ENCODE peak calls at places on chromosomes 7 and 10, in eight cellular contexts. G is endothelial cell of umbilical vein, X is SK-N-SH, A is A549, W is HCT116, R is WTC11, P is HepG2, U is GM12878. Y is an unnamed sample.

GRCh38 chr7:90599038-90599437 is 2.9 kb downstream of the CDK14 start:
- DNase-seq in G (peak; percentile 58), X (no peak), A (no peak), W (no peak), R (no peak), P (no peak), U (no peak), Y (peak; percentile 31)

GRCh38 chr7:20783716-20784310 is 2.9 kb downstream of the SP8 start:
- DNase-seq in G (peak; percentile 36), X (peak; percentile 69), A (no peak), W (no peak), R (peak; percentile 43), P (no peak), U (no peak), Y (no peak)

GRCh38 chr7:148615085-148615750 is 24.7 kb downstream of the C7orf33 start:
- DNase-seq in G (no peak), X (no peak), A (no peak), W (no peak), R (no peak), P (peak; percentile 44), U (no peak), Y (no peak)

GRCh38 chr7:110852156-110852858 is 238.6 kb upstream of the LRRN3 start:
- DNase-seq in G (no peak), X (no peak), A (no peak), W (no peak), R (no peak), P (no peak), U (no peak), Y (no peak)

GRCh38 chr7:641269-641671 is 85.2 kb upstream of the DNAAF5 start:
- DNase-seq in G (no peak), X (no peak), A (peak; percentile 61), W (peak; percentile 97), R (no peak), P (no peak), U (no peak), Y (peak; percentile 12)

GRCh38 chr10:102775973-102776669 is 32.4 kb downstream of the WBP1L start:
- DNase-seq in G (peak; percentile 98), X (peak; percentile 66), A (no peak), W (no peak), R (no peak), P (peak; percentile 36), U (no peak), Y (no peak)

GRCh38 chr10:11395581-11396310 is 215.7 kb downstream of the USP6NL start:
- DNase-seq in G (no peak), X (no peak), A (no peak), W (no peak), R (no peak), P (no peak), U (no peak), Y (no peak)

GRCh38 chr7:11557627-11558026 is 274.4 kb downstream of the THSD7A start:
- DNase-seq in G (peak; percentile 37), X (no peak), A (peak; percentile 37), W (peak; percentile 46), R (peak; percentile 45), P (peak; percentile 5), U (no peak), Y (peak; percentile 95)

GRCh38 chr10:117170244-117170643 is 27.0 kb upstream of the KCNK18 start:
- DNase-seq in G (no peak), X (no peak), A (no peak), W (no peak), R (no peak), P (no peak), U (no peak), Y (no peak)

GRCh38 chr7:50739744-50740455 is 42.8 kb downstream of the GRB10 start:
- DNase-seq in G (peak; percentile 46), X (no peak), A (no peak), W (no peak), R (no peak), P (no peak), U (no peak), Y (no peak)

GRCh38 chr7:148327379-148327778 is 263.2 kb upstream of the C7orf33 start:
- DNase-seq in G (no peak), X (no peak), A (peak; percentile 23), W (no peak), R (no peak), P (peak; percentile 30), U (no peak), Y (no peak)

GRCh38 chr10:124701881-124702656 is 42.1 kb downstream of the FAM53B start:
- DNase-seq in G (peak; percentile 80), X (no peak), A (no peak), W (no peak), R (no peak), P (no peak), U (no peak), Y (no peak)

GRCh38 chr7:18866359-18867036 is 250.9 kb downstream of the TWIST1 start:
- DNase-seq in G (peak; percentile 96), X (no peak), A (peak; percentile 60), W (peak; percentile 43), R (no peak), P (no peak), U (peak; percentile 19), Y (peak; percentile 89)

GRCh38 chr7:38883706-38884105 is 25.3 kb downstream of the VPS41 start:
- DNase-seq in G (no peak), X (no peak), A (no peak), W (no peak), R (no peak), P (no peak), U (no peak), Y (no peak)

GRCh38 chr7:66110861-66111260 is 3.8 kb upstream of the CRCP start:
- DNase-seq in G (no peak), X (no peak), A (peak; percentile 68), W (peak; percentile 94), R (no peak), P (peak; percentile 48), U (no peak), Y (peak; percentile 66)

GRCh38 chr7:155471728-155472127 is 13.8 kb downstream of the EN2 start:
- DNase-seq in G (no peak), X (no peak), A (no peak), W (no peak), R (no peak), P (no peak), U (no peak), Y (no peak)

GRCh38 chr7:158819571-158820203 is 9.6 kb downstream of the ESYT2 start:
- DNase-seq in G (no peak), X (no peak), A (no peak), W (no peak), R (no peak), P (no peak), U (no peak), Y (peak; percentile 75)

GRCh38 chr7:27189560-27190283 is 4.7 kb upstream of the HOXA11 start:
- DNase-seq in G (no peak), X (no peak), A (no peak), W (no peak), R (no peak), P (no peak), U (no peak), Y (peak; percentile 43)
- TF ChIP-seq MAX in G (no peak), X (no peak), A (no peak), W (no peak), R (no peak), P (no peak), U (no peak), Y (no peak)

GRCh38 chr10:78905015-78905939 is 163.5 kb upstream of the ZMIZ1 start:
- DNase-seq in G (no peak), X (no peak), A (no peak), W (no peak), R (no peak), P (no peak), U (no peak), Y (no peak)

GRCh38 chr10:78907458-78908211 is 161.1 kb upstream of the ZMIZ1 start:
- DNase-seq in G (no peak), X (no peak), A (no peak), W (no peak), R (no peak), P (no peak), U (no peak), Y (no peak)

GRCh38 chr10:78906734-78907385 is 161.9 kb upstream of the ZMIZ1 start:
- DNase-seq in G (no peak), X (no peak), A (no peak), W (no peak), R (no peak), P (no peak), U (no peak), Y (no peak)

GRCh38 chr10:78904196-78904595 is 164.6 kb upstream of the ZMIZ1 start:
- DNase-seq in G (no peak), X (no peak), A (no peak), W (no peak), R (no peak), P (no peak), U (no peak), Y (no peak)

DNA sequence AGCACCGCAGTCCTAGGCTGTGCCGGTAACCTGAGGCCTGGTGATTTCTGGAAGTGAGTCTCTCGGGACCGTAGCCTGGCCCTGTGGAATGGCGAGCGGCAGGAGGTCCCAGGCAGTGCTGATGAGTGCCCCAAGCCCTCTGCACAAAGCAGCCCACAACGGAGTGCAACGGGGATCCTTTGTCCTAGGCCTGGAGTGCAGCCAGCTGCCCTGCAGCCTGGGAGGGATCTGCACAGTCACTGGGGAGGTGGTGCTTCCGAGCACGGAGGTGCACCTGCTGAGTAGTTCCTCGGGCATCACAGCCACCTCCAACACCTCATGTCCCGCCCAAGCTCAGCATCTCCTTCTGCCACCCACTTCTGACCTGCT is 162.8 kb upstream of the ZMIZ1 start:
- DNase-seq in G (no peak), X (no peak), A (no peak), W (no peak), R (no peak), P (no peak), U (no peak), Y (no peak)
- TF ChIP-seq MAX in G (no peak), X (no peak), A (no peak), W (no peak), R (no peak), P (no peak), U (no peak), Y (no peak)

GRCh38 chr7:9488555-9488954 is 1055.1 kb downstream of the NXPH1 start:
- DNase-seq in G (peak; percentile 65), X (no peak), A (no peak), W (no peak), R (no peak), P (no peak), U (no peak), Y (peak; percentile 54)
- TF ChIP-seq MAX in G (no peak), X (no peak), A (no peak), W (no peak), R (no peak), P (no peak), U (no peak), Y (no peak)

GRCh38 chr7:71236488-71237179 is 104.7 kb downstream of the GALNT17 start:
- DNase-seq in G (no peak), X (no peak), A (no peak), W (no peak), R (peak; percentile 20), P (no peak), U (no peak), Y (no peak)
- TF ChIP-seq MAX in G (no peak), X (no peak), A (no peak), W (no peak), R (no peak), P (no peak), U (no peak), Y (no peak)